ENCODE peak calls at places on chromosomes 3 and 15, in five cellular contexts. U, W, A, K and N are unnamed samples.
A peak's percentile ranks its signal among the peaks of the same experiment; 100 is the strongest.

GRCh38 chr15:92693922-92694331 is 38.4 kb upstream of the FAM174B start:
- DNase-seq in W (no peak), U (no peak), K (no peak), A (peak; percentile 72), N (peak; percentile 30)

GRCh38 chr3:179233043-179233442 is 17.9 kb downstream of the KCNMB3 start:
- DNase-seq in A (no peak), W (no peak), K (no peak), U (no peak), N (no peak)

GRCh38 chr3:175338775-175339535 is 479.8 kb downstream of the NAALADL2 start:
- DNase-seq in K (peak; percentile 12), W (peak; percentile 21), U (peak; percentile 60), A (peak; percentile 47), N (peak; percentile 20)

GRCh38 chr15:37004373-37004869 is 95.9 kb downstream of the MEIS2 start:
- DNase-seq in A (no peak), K (no peak), W (no peak), U (no peak), N (no peak)

GRCh38 chr3:18258492-18258891 is 166.6 kb downstream of the SATB1 start:
- DNase-seq in K (no peak), U (no peak), A (no peak), W (no peak), N (no peak)

GRCh38 chr15:48945386-48945785 is 18.3 kb downstream of the SHC4 start:
- DNase-seq in K (no peak), A (no peak), W (no peak), U (no peak), N (no peak)

GRCh38 chr3:46904303-46905190 is 27.0 kb downstream of the PTH1R start:
- DNase-seq in A (no peak), W (peak; percentile 24), U (no peak), K (peak; percentile 14), N (no peak)

GRCh38 chr15:70488002-70488605 is 275.3 kb downstream of the UACA start:
- DNase-seq in U (peak; percentile 64), K (peak; percentile 70), A (peak; percentile 80), W (peak; percentile 59), N (no peak)

GRCh38 chr15:83278191-83278590 is 6.3 kb downstream of the BNC1 start:
- DNase-seq in A (peak; percentile 72), U (no peak), W (no peak), K (no peak), N (no peak)

GRCh38 chr3:187507266-187507665 is 139.1 kb downstream of the RTP4 start:
- DNase-seq in W (no peak), A (no peak), K (no peak), U (no peak), N (no peak)

GRCh38 chr3:88957751-88958452 is 149.5 kb upstream of the EPHA3 start:
- DNase-seq in U (no peak), K (no peak), A (no peak), W (no peak), N (peak; percentile 3)

GRCh38 chr3:125129512-125129962 is 73.7 kb upstream of the HEG1 start:
- DNase-seq in K (peak; percentile 36), A (peak; percentile 38), U (peak; percentile 21), W (peak; percentile 71), N (peak; percentile 84)

GRCh38 chr3:48747015-48747615 is 30.1 kb upstream of the IP6K2 start:
- DNase-seq in A (no peak), U (no peak), W (no peak), K (no peak), N (no peak)

GRCh38 chr3:64685331-64685799 is 2.4 kb downstream of the ADAMTS9 start:
- DNase-seq in U (peak; percentile 34), A (no peak), K (peak; percentile 42), W (peak; percentile 69), N (no peak)

GRCh38 chr15:51731549-51732267 is 5.7 kb downstream of the LYSMD2 start:
- DNase-seq in A (no peak), U (no peak), W (no peak), K (peak; percentile 20), N (no peak)

GRCh38 chr3:15653326-15653725 is 51.8 kb downstream of the BTD start:
- DNase-seq in K (no peak), W (no peak), A (no peak), U (no peak), N (no peak)

GRCh38 chr3:71409352-71409751 is 174.2 kb downstream of the FOXP1 start:
- DNase-seq in U (no peak), A (no peak), K (no peak), W (no peak), N (no peak)

GRCh38 chr3:68787227-68787626 is 145.1 kb downstream of the TAFA4 start:
- DNase-seq in A (no peak), W (no peak), K (no peak), U (no peak), N (no peak)

GRCh38 chr15:28979208-28979891 is 93.6 kb downstream of the APBA2 start:
- DNase-seq in A (no peak), K (no peak), U (no peak), W (no peak), N (no peak)

GRCh38 chr3:186209810-186210752 is 101.2 kb upstream of the ETV5 start:
- DNase-seq in W (peak; percentile 77), K (peak; percentile 89), A (no peak), U (peak; percentile 30), N (peak; percentile 97)

GRCh38 chr15:33807665-33808064 is 160.6 kb upstream of the CHRM5 start:
- DNase-seq in U (no peak), W (no peak), A (no peak), K (no peak), N (no peak)

GRCh38 chr15:58331903-58332675 is 99.7 kb upstream of the LIPC start:
- DNase-seq in W (peak; percentile 98), K (peak; percentile 97), A (peak; percentile 100), U (peak; percentile 95), N (peak; percentile 40)
- TF ChIP-seq POLR2A in W (no peak), K (no peak), A (peak; percentile 28), U (peak; percentile 42), N (no peak)

GRCh38 chr3:128479558-128480086 is 12.9 kb upstream of the DNAJB8 start:
- DNase-seq in U (no peak), A (no peak), W (no peak), K (no peak), N (no peak)

GRCh38 chr3:128476659-128477058 is 10.0 kb upstream of the DNAJB8 start:
- DNase-seq in U (no peak), A (no peak), K (no peak), W (no peak), N (no peak)

GRCh38 chr3:128480717-128481437 is 12.1 kb downstream of the GATA2 start:
- DNase-seq in A (no peak), K (no peak), W (no peak), U (no peak), N (no peak)

GRCh38 chr3:128480278-128480677 is 12.7 kb downstream of the GATA2 start:
- DNase-seq in U (no peak), W (peak; percentile 65), K (no peak), A (no peak), N (no peak)

GRCh38 chr3:128478576-128479506 is 12.2 kb upstream of the DNAJB8 start:
- DNase-seq in U (no peak), K (no peak), W (no peak), A (no peak), N (no peak)
- TF ChIP-seq POLR2A in U (no peak), K (no peak), W (no peak), A (no peak), N (no peak)

GRCh38 chr3:52301042-52301441 is 13.4 kb downstream of the GLYCTK start:
- DNase-seq in A (no peak), W (no peak), K (no peak), U (no peak), N (no peak)

GRCh38 chr3:52299247-52299657 is 11.6 kb downstream of the GLYCTK start:
- DNase-seq in U (no peak), W (no peak), K (no peak), A (no peak), N (no peak)

GRCh38 chr3:52298147-52299098 is 10.8 kb downstream of the GLYCTK start:
- DNase-seq in U (no peak), W (no peak), A (no peak), K (peak; percentile 43), N (no peak)

GRCh38 chr3:52297242-52298146 is 9.9 kb downstream of the GLYCTK start:
- DNase-seq in W (no peak), U (no peak), K (no peak), A (no peak), N (no peak)

GRCh38 chr3:52299815-52300611 is 12.4 kb downstream of the GLYCTK start:
- DNase-seq in W (peak; percentile 73), K (peak; percentile 80), A (peak; percentile 38), U (no peak), N (peak; percentile 69)
- TF ChIP-seq POLR2A in W (no peak), K (peak; percentile 50), A (no peak), U (no peak), N (no peak)

GRCh38 chr3:172464306-172464705 is 16.1 kb upstream of the GHSR start:
- DNase-seq in A (no peak), W (no peak), U (no peak), K (no peak), N (no peak)

GRCh38 chr3:172465281-172465680 is 17.0 kb upstream of the GHSR start:
- DNase-seq in K (no peak), U (no peak), A (no peak), W (no peak), N (no peak)

GRCh38 chr3:172470588-172470987 is 22.3 kb upstream of the GHSR start:
- DNase-seq in W (no peak), A (no peak), U (no peak), K (no peak), N (no peak)

GRCh38 chr3:172466553-172467130 is 18.4 kb upstream of the GHSR start:
- DNase-seq in U (no peak), K (no peak), A (no peak), W (no peak), N (no peak)

GRCh38 chr3:172467170-172467824 is 19.0 kb upstream of the GHSR start:
- DNase-seq in U (no peak), A (peak; percentile 45), W (no peak), K (no peak), N (no peak)
- TF ChIP-seq POLR2A in U (no peak), A (no peak), W (no peak), K (no peak), N (no peak)

DNA sequence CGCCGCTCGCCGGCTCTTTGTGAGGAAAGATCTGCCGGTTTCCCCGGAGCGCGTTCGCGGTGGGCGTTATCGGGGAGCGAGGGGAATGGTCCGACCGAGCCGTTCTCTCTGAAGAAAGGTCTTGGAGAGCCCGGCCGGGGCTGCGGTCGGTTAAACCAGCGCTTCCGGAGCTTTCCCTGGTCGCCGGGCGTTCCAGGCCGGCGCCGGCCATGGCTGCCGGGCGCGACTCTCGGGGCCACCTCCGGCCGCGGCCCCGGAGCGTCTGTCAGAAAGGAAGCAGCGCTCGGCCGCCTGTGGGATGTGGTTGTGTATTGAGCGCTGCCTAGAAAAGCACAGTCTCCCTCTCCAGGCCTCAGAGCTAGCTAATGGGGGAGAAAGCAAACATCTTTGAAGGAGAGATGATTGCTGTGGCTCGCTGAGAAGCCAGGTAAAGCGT is 731 bp downstream of the FYTTD1 start:
- DNase-seq in A (peak; percentile 55), U (peak; percentile 51), W (peak; percentile 59), K (peak; percentile 64), N (peak; percentile 52)
- TF ChIP-seq POLR2A in A (no peak), U (no peak), W (no peak), K (peak; percentile 31), N (no peak)

DNA sequence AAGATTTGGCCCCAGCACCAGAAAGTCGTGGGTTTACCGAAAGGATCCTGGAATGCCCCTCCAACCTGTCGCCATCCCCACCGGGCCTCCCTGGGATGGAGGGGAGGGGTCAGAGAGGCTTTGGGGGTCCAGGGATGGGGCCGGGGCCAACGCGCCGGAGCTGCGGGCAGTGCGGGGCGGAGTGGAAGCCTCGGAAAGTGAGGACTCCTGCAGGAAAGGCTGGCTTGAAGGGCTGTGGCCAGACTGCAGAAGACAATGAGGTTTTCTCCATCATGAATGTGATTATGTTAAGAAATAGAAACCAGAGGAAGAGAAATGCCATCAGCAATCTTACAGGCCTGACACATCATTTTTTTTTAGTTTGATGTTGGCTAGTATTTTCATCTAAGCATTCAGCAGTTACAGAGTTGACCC is 728 bp downstream of the YEATS2 start:
- DNase-seq in W (peak; percentile 39), U (no peak), K (peak; percentile 18), A (peak; percentile 6), N (peak; percentile 44)
- TF ChIP-seq POLR2A in W (no peak), U (no peak), K (no peak), A (no peak), N (no peak)